ENCODE peak calls at places on chromosomes 7 and 10, in four cellular contexts. M is fibroblast of lung, F is mammary epithelial cell, E is suprapubic skin. T is an unnamed sample. For H3K4me1, the result is how much of the 10 kb centered on the place peaks cover.

GRCh38 chr7:2030475-2031456 is 202.0 kb downstream of the MAD1L1 start:
- DNase-seq in E (peak), M (no peak), F (no peak), T (no peak)

GRCh38 chr7:114109299-114109698 is 190.5 kb upstream of the PPP1R3A start:
- DNase-seq in M (peak), E (no peak), F (no peak), T (no peak)

GRCh38 chr7:137146552-137146961 is 197.0 kb downstream of the PTN start:
- DNase-seq in E (no peak), M (peak), F (peak), T (no peak)

GRCh38 chr10:69361303-69361614 is 55.5 kb downstream of the TACR2 start:
- DNase-seq in E (no peak), F (no peak), M (no peak), T (no peak)

GRCh38 chr7:116633131-116633988 is 38.6 kb upstream of the MET start:
- DNase-seq in E (no peak), M (peak), F (peak), T (no peak)

GRCh38 chr7:111780527-111780926 is 218.2 kb upstream of the IMMP2L start:
- DNase-seq in F (no peak), M (no peak), E (no peak), T (no peak)

GRCh38 chr7:155594961-155595366 is 48.6 kb upstream of the CNPY1 start:
- DNase-seq in F (peak), E (peak), M (no peak), T (peak)

GRCh38 chr10:1243486-1244182 is 187.4 kb downstream of the WDR37 start:
- DNase-seq in E (no peak), M (no peak), F (no peak), T (no peak)

GRCh38 chr10:78568664-78569063 is 500.1 kb upstream of the ZMIZ1 start:
- DNase-seq in E (no peak), M (no peak), F (no peak), T (no peak)

GRCh38 chr10:58512470-58513188 is at the start of gene BICC1:
- DNase-seq in M (peak), E (no peak), F (peak), T (no peak)

GRCh38 chr10:121828045-121828444 is 99.8 kb downstream of the ATE1 start:
- DNase-seq in E (no peak), F (no peak), M (no peak), T (no peak)

GRCh38 chr10:103854265-103854686 is 1.1 kb downstream of the SH3PXD2A start:
- DNase-seq in E (no peak), F (no peak), M (peak), T (no peak)

GRCh38 chr7:131626643-131627042 is 70.2 kb upstream of the PODXL start:
- DNase-seq in M (no peak), E (no peak), F (no peak), T (no peak)

GRCh38 chr10:91048380-91048779 is 127.5 kb upstream of the ANKRD1 start:
- DNase-seq in F (no peak), M (no peak), E (no peak), T (no peak)

GRCh38 chr7:5699951-5700384 is 81.5 kb downstream of the RNF216 start:
- DNase-seq in E (no peak), F (peak), M (no peak), T (no peak)

GRCh38 chr10:36475746-36476145 is 649.7 kb upstream of the ANKRD30A start:
- DNase-seq in E (no peak), F (no peak), M (no peak), T (no peak)

GRCh38 chr7:94701555-94701973 is 45.6 kb upstream of the SGCE start:
- DNase-seq in M (peak), F (peak), E (no peak), T (peak)

GRCh38 chr10:61157182-61157581 is 213.2 kb upstream of the RHOBTB1 start:
- DNase-seq in F (no peak), M (no peak), E (no peak), T (no peak)

GRCh38 chr10:54742416-54742815 is 58.6 kb downstream of the PCDH15 start:
- DNase-seq in M (no peak), F (peak), E (no peak), T (no peak)

GRCh38 chr10:97302088-97302791 is 9.8 kb upstream of the ARHGAP19 start:
- DNase-seq in E (no peak), M (no peak), F (no peak), T (no peak)

GRCh38 chr7:1670894-1671875 is 1.1 kb downstream of the ELFN1 start:
- DNase-seq in M (no peak), F (no peak), E (peak), T (no peak)

GRCh38 chr10:88039496-88040200 is 176.2 kb downstream of the PTEN start:
- DNase-seq in F (peak), E (no peak), M (no peak), T (no peak)

GRCh38 chr10:52621635-52622079 is 150.9 kb downstream of the MBL2 start:
- DNase-seq in F (no peak), E (no peak), M (peak), T (no peak)

GRCh38 chr10:28754930-28755718 is 77.8 kb downstream of the BAMBI start:
- DNase-seq in F (no peak), M (peak), E (no peak), T (no peak)

GRCh38 chr7:94395141-94396041 is 696 bp downstream of the COL1A2 start:
- DNase-seq in M (peak), E (no peak), F (peak), T (no peak)

GRCh38 chr10:88473989-88474883 is 108.9 kb downstream of the RNLS start:
- DNase-seq in E (no peak), F (peak), M (no peak), T (no peak)

GRCh38 chr10:96456296-96456840 is 57.4 kb downstream of the TLL2 start:
- DNase-seq in E (no peak), F (no peak), M (no peak), T (no peak)

GRCh38 chr7:84912993-84913635 is 273.7 kb downstream of the SEMA3D start:
- DNase-seq in F (no peak), M (peak), E (no peak), T (no peak)

GRCh38 chr10:72133517-72133916 is 45.2 kb upstream of the SPOCK2 start:
- DNase-seq in M (peak), E (no peak), F (peak), T (no peak)

GRCh38 chr10:15411035-15411434 is 39.9 kb upstream of the FAM171A1 start:
- DNase-seq in E (no peak), M (no peak), F (no peak), T (no peak)

GRCh38 chr7:73742338-73742752 is 3.7 kb upstream of the ABHD11 start:
- DNase-seq in F (no peak), M (no peak), E (no peak), T (no peak)

GRCh38 chr7:102146122-102146521 is 140.5 kb upstream of the SH2B2 start:
- DNase-seq in F (no peak), E (no peak), M (no peak), T (no peak)

GRCh38 chr10:125016123-125016522 is 74.2 kb downstream of the ZRANB1 start:
- DNase-seq in F (no peak), M (no peak), E (no peak), T (no peak)

GRCh38 chr7:28684729-28685211 is 272.5 kb downstream of the CREB5 start:
- DNase-seq in M (no peak), F (no peak), E (no peak), T (no peak)

GRCh38 chr10:97428572-97428981 is 2.6 kb downstream of the PGAM1 start:
- DNase-seq in F (peak), E (no peak), M (no peak), T (no peak)

GRCh38 chr10:14749051-14749809 is 25.5 kb downstream of the FAM107B start:
- DNase-seq in F (no peak), E (no peak), M (no peak), T (no peak)

GRCh38 chr10:75106242-75106641 is 5.2 kb upstream of the SAMD8 start:
- DNase-seq in F (no peak), M (no peak), E (peak), T (no peak)

GRCh38 chr7:151241755-151242096 is 6.8 kb downstream of the SMARCD3 start:
- DNase-seq in M (no peak), E (no peak), F (no peak), T (no peak)

GRCh38 chr7:151243411-151244155 is 4.9 kb downstream of the SMARCD3 start:
- DNase-seq in F (no peak), M (no peak), E (no peak), T (no peak)

GRCh38 chr7:151240942-151241754 is 7.3 kb downstream of the SMARCD3 start:
- DNase-seq in F (no peak), M (no peak), E (no peak), T (no peak)

GRCh38 chr7:151243045-151243349 is 5.5 kb downstream of the SMARCD3 start:
- DNase-seq in F (no peak), M (no peak), E (no peak), T (no peak)

DNA sequence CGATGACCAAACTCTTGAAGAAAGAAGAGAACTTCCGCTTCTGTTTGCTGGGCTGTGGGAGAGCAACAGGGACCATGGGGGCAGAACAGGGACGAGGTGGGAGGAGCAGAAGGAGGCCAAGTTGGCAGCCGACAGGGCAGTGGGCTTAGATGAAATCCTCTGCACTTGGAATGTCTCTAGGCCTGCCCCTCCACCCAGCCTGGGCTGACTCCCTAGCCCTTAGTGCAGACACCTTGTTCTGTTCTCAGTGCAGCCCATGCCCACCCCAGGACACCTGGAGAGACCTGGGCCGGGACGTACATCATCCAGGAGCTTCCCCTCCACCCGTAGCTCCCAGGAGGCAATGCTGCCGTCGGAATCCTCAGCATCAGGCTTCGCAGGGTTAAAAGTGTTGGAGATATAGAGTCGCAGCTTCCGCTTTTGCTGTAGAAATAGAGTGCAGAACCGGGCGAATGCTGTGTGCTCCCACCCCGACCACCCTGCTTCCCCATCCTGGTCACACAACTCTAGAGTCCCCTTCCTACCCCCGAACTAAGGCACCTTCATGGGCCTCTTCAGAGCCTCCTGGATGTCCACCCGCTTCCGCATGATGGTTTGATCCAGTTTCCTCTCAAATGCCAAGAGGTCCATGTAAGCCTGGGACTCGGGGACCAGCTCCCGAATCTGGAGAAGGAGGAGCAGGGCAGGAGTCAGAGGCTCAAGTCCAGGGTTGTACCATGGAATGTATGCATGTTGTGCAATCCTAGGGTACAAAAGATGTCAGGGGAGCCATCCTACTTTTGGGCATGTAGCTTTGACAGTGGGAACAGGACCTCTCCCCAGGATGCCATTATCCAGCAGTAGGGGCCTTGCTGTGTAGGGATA is 6.1 kb downstream of the SMARCD3 start:
- DNase-seq in E (no peak), M (no peak), F (no peak), T (no peak)
- H3K27ac ChIP-seq in E (no peak), M (no peak), F (no peak), T (no peak)

GRCh38 chr10:111077715-111078504 is 1.1 kb downstream of the ADRA2A start:
- DNase-seq in F (no peak), E (no peak), M (no peak), T (no peak)
- H3K4me3 ChIP-seq in F (peak), E (peak), M (peak), T (peak)

GRCh38 chr7:47478926-47479791 is 102.8 kb downstream of the TNS3 start:
- DNase-seq in E (no peak), F (no peak), M (no peak), T (no peak)

GRCh38 chr7:47475880-47476227 is 106.1 kb downstream of the TNS3 start:
- DNase-seq in E (no peak), F (no peak), M (no peak), T (no peak)

GRCh38 chr7:47474937-47475879 is 106.7 kb downstream of the TNS3 start:
- DNase-seq in M (peak), F (peak), E (peak), T (no peak)

GRCh38 chr7:47478017-47478344 is 103.9 kb downstream of the TNS3 start:
- DNase-seq in E (no peak), M (peak), F (no peak), T (no peak)

DNA sequence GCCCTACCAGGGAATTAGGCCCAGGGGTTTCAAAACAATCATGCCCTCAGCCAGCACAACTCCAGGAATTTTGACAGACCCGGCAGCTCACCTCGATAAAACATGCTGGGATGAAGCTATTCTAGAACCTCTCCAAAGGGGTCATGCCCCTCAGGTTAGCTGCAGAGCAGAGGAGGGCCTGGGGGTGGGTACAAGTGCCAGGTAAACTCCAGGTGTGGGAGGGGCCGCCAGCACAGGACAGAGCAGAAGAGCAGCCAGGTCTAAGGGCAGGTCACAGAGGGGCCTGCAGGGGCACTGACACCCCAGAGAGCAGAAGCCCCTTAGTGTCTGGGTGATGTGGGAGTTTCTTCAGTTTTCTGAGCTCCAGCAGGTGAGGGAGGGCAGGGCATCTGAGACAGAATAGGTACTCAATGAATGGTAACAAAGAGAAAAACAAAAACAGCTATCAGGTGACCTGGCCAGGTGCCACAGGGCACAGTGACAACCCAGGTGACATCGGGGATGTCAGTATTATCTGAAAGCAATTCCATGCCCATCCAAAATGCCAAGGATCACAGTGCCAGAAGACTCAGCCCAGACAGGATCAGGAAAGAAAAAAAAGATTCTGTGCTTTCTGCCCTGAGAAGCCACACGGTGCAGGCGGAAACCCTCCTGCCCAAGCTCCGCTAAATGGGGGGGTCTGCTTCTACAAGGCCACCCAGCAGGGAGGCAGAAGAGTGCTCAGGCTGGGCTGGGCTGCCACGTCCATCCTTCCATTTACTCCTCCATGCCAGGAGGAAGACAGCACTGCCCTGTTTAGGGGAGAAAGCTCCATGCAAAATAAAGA is 104.5 kb downstream of the TNS3 start:
- DNase-seq in F (no peak), E (no peak), M (no peak), T (no peak)
- H3K4me1 ChIP-seq in F (under half), E (half or more), M (under half), T (under half)

GRCh38 chr7:66331883-66332282 is 126.7 kb downstream of the TPST1 start:
- DNase-seq in F (no peak), M (peak), E (no peak), T (no peak)

GRCh38 chr7:66333443-66333842 is 128.3 kb downstream of the TPST1 start:
- DNase-seq in F (no peak), M (no peak), E (no peak), T (no peak)

GRCh38 chr7:66339141-66339540 is 134.0 kb downstream of the TPST1 start:
- DNase-seq in E (no peak), F (peak), M (no peak), T (no peak)

GRCh38 chr7:66335318-66335717 is 130.2 kb downstream of the TPST1 start:
- DNase-seq in M (no peak), F (no peak), E (no peak), T (no peak)

DNA sequence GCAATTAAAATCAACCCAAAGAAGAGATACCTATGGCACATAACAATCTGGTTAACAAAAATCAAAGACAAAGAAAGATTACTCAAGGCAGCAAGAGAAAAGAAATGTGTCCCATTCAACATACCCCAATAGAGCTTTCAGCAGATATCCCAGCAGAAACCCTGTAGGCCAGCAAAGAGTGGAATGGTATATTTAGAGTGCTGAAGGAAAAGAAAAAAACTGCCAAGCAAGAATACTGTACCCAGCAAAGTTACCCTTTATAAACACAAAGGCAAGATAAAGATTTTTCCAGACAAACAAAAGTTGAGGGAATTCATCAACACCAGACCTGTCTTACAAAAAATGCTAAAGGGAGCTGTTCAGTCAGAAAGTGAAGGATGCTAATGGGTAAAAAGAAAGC is 131.6 kb downstream of the TPST1 start:
- DNase-seq in E (no peak), F (no peak), M (no peak), T (no peak)
- H3K27ac ChIP-seq in E (no peak), F (no peak), M (no peak), T (no peak)

GRCh38 chr10:114045738-114046458 is 2.2 kb downstream of the ADRB1 start:
- DNase-seq in E (no peak), M (no peak), F (no peak), T (no peak)

GRCh38 chr10:114042895-114043531 is 653 bp upstream of the ADRB1 start:
- DNase-seq in E (peak), F (peak), M (peak), T (peak)

GRCh38 chr10:114044251-114045070 is 795 bp downstream of the ADRB1 start:
- DNase-seq in M (no peak), F (no peak), E (no peak), T (peak)

GRCh38 chr10:114045071-114045737 is 1.5 kb downstream of the ADRB1 start:
- DNase-seq in M (no peak), E (no peak), F (no peak), T (no peak)

DNA sequence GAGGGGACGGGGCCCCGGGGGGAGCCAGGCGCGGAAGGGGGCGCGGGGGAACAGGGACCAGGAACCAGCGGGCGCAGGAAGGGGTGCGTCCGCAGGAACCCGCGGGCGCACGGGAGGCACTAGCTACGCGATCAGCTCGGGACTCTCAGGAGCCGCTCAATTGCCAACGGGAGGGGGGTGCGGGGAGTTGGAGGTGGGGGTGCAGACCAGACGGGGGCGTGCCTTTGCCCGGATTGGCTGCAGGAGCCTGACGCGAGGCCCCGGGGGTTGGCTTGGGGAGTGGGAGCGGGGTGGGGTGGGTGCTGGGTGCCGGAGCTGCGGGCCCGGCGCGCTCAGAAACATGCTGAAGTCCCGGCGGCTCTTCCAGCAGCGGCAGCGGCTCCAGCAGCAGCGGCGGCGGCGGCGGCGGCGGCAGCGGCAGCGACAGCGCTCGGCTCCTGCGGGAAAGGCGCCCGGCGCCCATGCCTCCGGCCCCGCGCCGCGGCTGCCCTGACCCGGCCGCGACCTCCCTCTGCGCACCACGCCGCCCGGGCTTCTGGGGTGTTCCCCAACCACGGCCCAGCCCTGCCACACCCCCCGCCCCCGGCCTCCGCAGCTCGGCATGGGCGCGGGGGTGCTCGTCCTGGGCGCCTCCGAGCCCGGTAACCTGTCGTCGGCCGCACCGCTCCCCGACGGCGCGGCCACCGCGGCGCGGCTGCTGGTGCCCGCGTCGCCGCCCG is at the start of gene ADRB1:
- DNase-seq in E (peak), M (peak), F (peak), T (peak)
- H3K4me3 ChIP-seq in E (peak), M (peak), F (peak), T (peak)

GRCh38 chr10:73815719-73816030 is 4.3 kb upstream of the NDST2 start:
- DNase-seq in E (no peak), M (no peak), F (no peak), T (no peak)
- H3K4me1 ChIP-seq in E (under half), M (under half), F (under half), T (under half)

GRCh38 chr7:12722720-12723241 is 35.3 kb downstream of the ARL4A start:
- DNase-seq in M (no peak), E (no peak), F (no peak), T (no peak)
- H3K27ac ChIP-seq in M (no peak), E (no peak), F (no peak), T (no peak)